ENCODE peak calls at places on chromosomes 1 and 21, in six cellular contexts. V is NCI-H2081; C is GM12878; N is activated naive CD8-positive, alpha-beta T cell treated with anti-CD3 and anti-CD28 coated beads, Interleukin-2, amount 50 U/mL, for 24 hours; W is LoVo; U is activated gamma-delta T cell. Z is an unnamed sample.

GRCh38 chr1:182095946-182096345 is 34.4 kb upstream of the ZNF648 start:
- DNase-seq in V (no peak), N (no peak), U (no peak), W (no peak), C (no peak), Z (no peak)

GRCh38 chr1:50747394-50747793 is 212.7 kb downstream of the FAF1 start:
- DNase-seq in U (no peak), W (no peak), N (no peak), V (no peak), C (no peak), Z (no peak)

GRCh38 chr1:156805766-156806511 is 10.7 kb downstream of the SH2D2A start:
- DNase-seq in W (no peak), C (no peak), U (no peak), N (no peak), V (no peak), Z (no peak)

GRCh38 chr1:15540201-15540600 is 13.6 kb downstream of the DNAJC16 start:
- DNase-seq in V (no peak), N (no peak), U (no peak), W (no peak), C (no peak), Z (no peak)

GRCh38 chr1:22258696-22259095 is 115.8 kb upstream of the WNT4 start:
- DNase-seq in U (no peak), C (no peak), N (no peak), W (no peak), V (no peak), Z (no peak)

GRCh38 chr1:225462714-225463574 is 35.1 kb upstream of the LBR start:
- DNase-seq in N (no peak), V (peak), U (no peak), W (no peak), C (no peak), Z (peak)

GRCh38 chr1:15459771-15460719 is 3.5 kb downstream of the CELA2A start:
- DNase-seq in C (no peak), U (no peak), W (no peak), N (no peak), V (peak), Z (no peak)

GRCh38 chr1:222627232-222627631 is 9.3 kb downstream of the MIA3 start:
- DNase-seq in C (no peak), W (no peak), N (no peak), U (no peak), V (no peak), Z (no peak)

GRCh38 chr1:215076312-215076711 is 6.2 kb upstream of the KCNK2 start:
- DNase-seq in N (no peak), V (peak), U (no peak), W (no peak), C (no peak), Z (peak)

GRCh38 chr1:221782461-221782860 is 40.6 kb upstream of the DUSP10 start:
- DNase-seq in W (no peak), U (no peak), N (no peak), C (no peak), V (no peak), Z (no peak)

GRCh38 chr1:177897601-177898376 is 72.1 kb downstream of the SEC16B start:
- DNase-seq in W (no peak), C (no peak), V (no peak), U (no peak), N (no peak), Z (peak)

GRCh38 chr1:201737350-201738060 is 91.5 kb upstream of the IPO9 start:
- DNase-seq in U (no peak), C (no peak), V (no peak), W (no peak), N (no peak), Z (no peak)

GRCh38 chr1:33383489-33383888 is 47.4 kb downstream of the PHC2 start:
- DNase-seq in W (no peak), C (no peak), U (no peak), V (no peak), N (no peak), Z (no peak)

GRCh38 chr1:154760469-154760933 is 109.6 kb downstream of the KCNN3 start:
- DNase-seq in C (no peak), V (peak), N (peak), W (peak), U (peak), Z (peak)

GRCh38 chr1:215911406-215911968 is 344.4 kb downstream of the KCTD3 start:
- DNase-seq in W (no peak), N (no peak), C (no peak), U (no peak), V (no peak), Z (no peak)

GRCh38 chr1:204591473-204592090 is 75.4 kb downstream of the MDM4 start:
- DNase-seq in U (no peak), N (no peak), V (no peak), W (no peak), C (no peak), Z (no peak)

GRCh38 chr1:190665045-190665444 is 187.4 kb upstream of the BRINP3 start:
- DNase-seq in N (no peak), C (no peak), V (no peak), W (no peak), U (no peak), Z (no peak)

GRCh38 chr1:67897270-67897949 is 64.1 kb upstream of the GNG12 start:
- DNase-seq in V (no peak), U (no peak), W (no peak), N (no peak), C (no peak), Z (no peak)

GRCh38 chr1:28668956-28669719 is 554 bp downstream of the GMEB1 start:
- DNase-seq in N (peak), W (peak), C (no peak), V (peak), U (peak), Z (peak)

GRCh38 chr1:93595266-93595665 is 86.4 kb downstream of the BCAR3 start:
- DNase-seq in U (no peak), V (no peak), N (no peak), C (no peak), W (no peak), Z (no peak)

GRCh38 chr21:14600569-14601308 is 54.6 kb upstream of the SAMSN1 start:
- DNase-seq in N (no peak), V (no peak), C (no peak), W (no peak), U (no peak), Z (no peak)

GRCh38 chr21:46052703-46053651 is 44.9 kb upstream of the COL6A2 start:
- DNase-seq in W (peak), U (peak), C (no peak), V (no peak), N (peak), Z (no peak)

GRCh38 chr1:204206121-204206520 is 7.7 kb downstream of the GOLT1A start:
- DNase-seq in C (no peak), N (no peak), V (no peak), U (no peak), W (no peak), Z (no peak)

GRCh38 chr1:167987174-167987573 is 50.3 kb upstream of the MPC2 start:
- DNase-seq in W (no peak), U (no peak), C (no peak), N (no peak), V (no peak), Z (no peak)

GRCh38 chr1:43611950-43612349 is 38.0 kb upstream of the KDM4A start:
- DNase-seq in C (no peak), U (no peak), V (no peak), N (no peak), W (no peak), Z (no peak)

GRCh38 chr1:117370509-117370908 is 3.3 kb downstream of the MAN1A2 start:
- DNase-seq in V (no peak), C (no peak), N (no peak), W (no peak), U (no peak), Z (no peak)

GRCh38 chr1:160618763-160619274 is 28.0 kb downstream of the SLAMF1 start:
- DNase-seq in N (peak), V (no peak), W (no peak), C (no peak), U (no peak), Z (no peak)

GRCh38 chr1:81664341-81664740 is 136.4 kb upstream of the ADGRL2 start:
- DNase-seq in U (no peak), W (no peak), C (no peak), N (no peak), V (no peak), Z (no peak)

Z was measured in NCI-H345.